ENCODE peak calls at places on chromosomes 12 and 14, in eight cellular contexts. T is left kidney; P is RWPE1; Z is iris pigment epithelial cell; S is M059J; E is stimulated activated CD8-positive, alpha-beta memory T cell treated with anti-CD3 and anti-CD28 coated beads, Interleukin-4, amount 100 ng/mL, for 4 hours; J is cardiac fibroblast; X is central memory CD8-positive, alpha-beta T cell. U is an unnamed sample.

GRCh38 chr14:102318781-102319276 is 717 bp upstream of the ZNF839 start:
- DNase-seq in T (no peak), P (no peak), Z (no peak), S (no peak), E (no peak), J (no peak), X (no peak), U (no peak)

GRCh38 chr14:74902941-74903705 is 19.9 kb downstream of the RPS6KL1 start:
- DNase-seq in T (no peak), P (no peak), Z (no peak), S (peak), E (no peak), J (no peak), X (no peak), U (no peak)

GRCh38 chr14:24688030-24688658 is 54.2 kb upstream of the GZMB start:
- DNase-seq in T (no peak), P (no peak), Z (no peak), S (no peak), E (no peak), J (no peak), X (no peak), U (no peak)

GRCh38 chr12:42407306-42407705 is 81.3 kb downstream of the PPHLN1 start:
- DNase-seq in T (no peak), P (no peak), Z (peak), S (peak), E (no peak), J (no peak), X (no peak), U (no peak)

GRCh38 chr12:54379401-54380201 is 4.9 kb downstream of the ZNF385A start:
- DNase-seq in T (peak), P (peak), Z (peak), S (peak), E (peak), J (peak), X (peak), U (peak)

GRCh38 chr14:78440351-78440750 is 270.2 kb downstream of the NRXN3 start:
- DNase-seq in T (no peak), P (no peak), Z (no peak), S (no peak), E (no peak), J (no peak), X (no peak), U (no peak)

GRCh38 chr12:76455582-76456345 is 103.8 kb downstream of the OSBPL8 start:
- DNase-seq in T (peak), P (peak), Z (peak), S (peak), E (no peak), J (peak), X (no peak), U (peak)

GRCh38 chr14:64758711-64759554 is 54.7 kb downstream of the PLEKHG3 start:
- DNase-seq in T (peak), P (peak), Z (peak), S (peak), E (no peak), J (peak), X (no peak), U (peak)

GRCh38 chr12:1518763-1519516 is 75.4 kb downstream of the FBXL14 start:
- DNase-seq in T (peak), P (peak), Z (peak), S (peak), E (no peak), J (peak), X (no peak), U (peak)

GRCh38 chr12:88577537-88577936 is 2.7 kb downstream of the KITLG start:
- DNase-seq in T (peak), P (peak), Z (peak), S (peak), E (no peak), J (no peak), X (no peak), U (no peak)

GRCh38 chr12:47225356-47225755 is 145.6 kb upstream of the AMIGO2 start:
- DNase-seq in T (no peak), P (no peak), Z (no peak), S (no peak), E (no peak), J (no peak), X (no peak), U (no peak)

GRCh38 chr12:120630139-120630895 is 10.1 kb upstream of the CABP1 start:
- DNase-seq in T (no peak), P (no peak), Z (no peak), S (peak), E (no peak), J (no peak), X (no peak), U (no peak)

GRCh38 chr14:105168093-105168420 is 519 bp downstream of the JAG2 start:
- DNase-seq in T (no peak), P (no peak), Z (no peak), S (no peak), E (no peak), J (no peak), X (no peak), U (no peak)

GRCh38 chr12:116324684-116325664 is 47.5 kb upstream of the MED13L start:
- DNase-seq in T (no peak), P (no peak), Z (no peak), S (no peak), E (no peak), J (no peak), X (no peak), U (no peak)

GRCh38 chr12:32681272-32681671 is 2.2 kb downstream of the DNM1L start:
- DNase-seq in T (no peak), P (no peak), Z (no peak), S (no peak), E (no peak), J (no peak), X (no peak), U (no peak)

GRCh38 chr12:108842364-108842763 is 15.0 kb downstream of the SSH1 start:
- DNase-seq in T (no peak), P (no peak), Z (no peak), S (no peak), E (no peak), J (no peak), X (no peak), U (no peak)

GRCh38 chr12:74021937-74022336 is 515.7 kb upstream of the ATXN7L3B start:
- DNase-seq in T (peak), P (peak), Z (peak), S (peak), E (no peak), J (peak), X (no peak), U (peak)

GRCh38 chr12:11171953-11172675 is 1.1 kb downstream of the SMIM10L1 start:
- DNase-seq in T (peak), P (no peak), Z (peak), S (peak), E (no peak), J (peak), X (no peak), U (peak)

GRCh38 chr12:124556896-124557501 is 10.4 kb downstream of the NCOR2 start:
- DNase-seq in T (peak), P (no peak), Z (no peak), S (no peak), E (no peak), J (no peak), X (no peak), U (no peak)

GRCh38 chr12:89821901-89822300 is 113.3 kb upstream of the ATP2B1 start:
- DNase-seq in T (no peak), P (no peak), Z (no peak), S (peak), E (no peak), J (no peak), X (no peak), U (no peak)

GRCh38 chr12:131415781-131416180 is 295.1 kb upstream of the SFSWAP start:
- DNase-seq in T (no peak), P (peak), Z (no peak), S (no peak), E (no peak), J (no peak), X (no peak), U (no peak)